ENCODE peak calls at places on chromosomes 7 and 10, in nine cellular contexts. M is EH; H is GM10248; T is ureter; U is astrocyte of the hippocampus; Q is CD8-positive, alpha-beta memory T cell; N is astrocyte of the spinal cord; Z is A172; O is AG04449. I is an unnamed sample.

GRCh38 chr10:458466-458865 is 231.0 kb downstream of the DIP2C start:
- DNase-seq in U (no peak), T (no peak), H (no peak), O (no peak), Q (no peak), N (no peak), M (no peak), Z (no peak), I (no peak)

GRCh38 chr10:519055-519715 is 170.3 kb downstream of the DIP2C start:
- DNase-seq in Q (no peak), N (no peak), M (no peak), U (no peak), O (no peak), T (no peak), H (no peak), Z (no peak), I (no peak)

GRCh38 chr10:60350400-60350799 is 39.3 kb downstream of the ANK3 start:
- DNase-seq in Z (no peak), O (no peak), H (no peak), N (peak; percentile 45), Q (no peak), T (no peak), U (no peak), M (peak; percentile 7), I (no peak)

GRCh38 chr7:155597753-155598140 is 46.7 kb upstream of the RBM33 start:
- DNase-seq in O (no peak), U (no peak), H (no peak), Z (no peak), M (no peak), N (no peak), Q (no peak), T (no peak), I (no peak)

GRCh38 chr7:40793132-40793531 is 658.3 kb downstream of the SUGCT start:
- DNase-seq in N (peak; percentile 63), H (no peak), M (peak; percentile 71), Z (peak; percentile 45), U (peak; percentile 69), Q (no peak), T (no peak), O (peak; percentile 37), I (no peak)

GRCh38 chr10:72084094-72084459 is 4.3 kb downstream of the SPOCK2 start:
- DNase-seq in O (no peak), H (no peak), N (no peak), M (no peak), Z (no peak), T (no peak), Q (peak; percentile 53), U (no peak), I (no peak)

GRCh38 chr7:1123721-1124120 is 35.8 kb downstream of the GPER1 start:
- DNase-seq in T (peak; percentile 78), Z (no peak), O (no peak), U (peak; percentile 91), H (no peak), M (peak; percentile 69), N (peak; percentile 82), Q (no peak), I (peak; percentile 66)

GRCh38 chr7:34361663-34362250 is 296.3 kb upstream of the NPSR1 start:
- DNase-seq in Q (no peak), T (no peak), H (no peak), M (peak; percentile 18), N (peak; percentile 22), O (no peak), U (peak; percentile 44), Z (no peak), I (no peak)

GRCh38 chr7:22480523-22481075 is 19.4 kb downstream of the STEAP1B start:
- DNase-seq in H (no peak), Z (no peak), Q (no peak), M (no peak), U (no peak), O (no peak), T (no peak), N (no peak), I (no peak)

GRCh38 chr7:139246905-139247304 is 15.9 kb downstream of the UBN2 start:
- DNase-seq in Z (peak; percentile 9), N (peak; percentile 43), Q (no peak), M (peak; percentile 76), T (no peak), H (no peak), O (no peak), U (peak; percentile 5), I (no peak)

GRCh38 chr7:30549933-30550493 is 44.7 kb upstream of the GARS1 start:
- DNase-seq in O (no peak), N (no peak), Z (peak; percentile 56), Q (no peak), H (no peak), M (no peak), U (no peak), T (no peak), I (no peak)

GRCh38 chr7:3880221-3880935 is 579.3 kb downstream of the SDK1 start:
- DNase-seq in M (no peak), Q (no peak), Z (no peak), H (no peak), U (peak; percentile 16), N (no peak), T (no peak), O (no peak), I (no peak)

GRCh38 chr10:31457858-31458257 is 138.8 kb downstream of the ZEB1 start:
- DNase-seq in Q (no peak), T (no peak), O (no peak), Z (no peak), N (no peak), U (no peak), H (no peak), M (peak; percentile 38), I (no peak)

GRCh38 chr7:100127866-100128601 is 1.3 kb downstream of the MBLAC1 start:
- DNase-seq in H (peak; percentile 33), M (peak; percentile 30), Q (peak; percentile 9), Z (no peak), N (no peak), O (no peak), T (no peak), U (peak; percentile 44), I (peak; percentile 26)

GRCh38 chr7:2116903-2117680 is 115.7 kb downstream of the MAD1L1 start:
- DNase-seq in N (peak; percentile 44), Q (no peak), M (peak; percentile 37), T (no peak), O (no peak), Z (peak; percentile 42), U (peak; percentile 76), H (no peak), I (no peak)

GRCh38 chr7:121510858-121511482 is 114.9 kb upstream of the FAM3C start:
- DNase-seq in O (no peak), M (no peak), N (no peak), Z (no peak), U (no peak), T (no peak), H (no peak), Q (no peak), I (no peak)

GRCh38 chr10:131082991-131083465 is 228.5 kb downstream of the TCERG1L start:
- DNase-seq in Q (no peak), T (no peak), H (no peak), U (no peak), N (no peak), O (no peak), Z (no peak), M (no peak), I (no peak)

GRCh38 chr7:31957090-31957720 is 113.0 kb downstream of the PDE1C start:
- DNase-seq in T (no peak), Z (peak; percentile 81), Q (no peak), O (no peak), U (peak; percentile 27), N (peak; percentile 36), M (peak; percentile 77), H (no peak), I (no peak)

GRCh38 chr7:107697246-107698044 is 36.8 kb downstream of the SLC26A4 start:
- DNase-seq in U (no peak), N (no peak), M (no peak), Z (no peak), O (no peak), T (no peak), H (no peak), Q (no peak), I (no peak)

GRCh38 chr7:117963278-117964184 is 90.3 kb upstream of the CTTNBP2 start:
- DNase-seq in U (no peak), Q (no peak), T (no peak), N (no peak), Z (no peak), H (no peak), O (no peak), M (no peak), I (no peak)

GRCh38 chr10:99667108-99667751 is 7.9 kb downstream of the ENTPD7 start:
- DNase-seq in Z (peak; percentile 91), M (peak; percentile 92), Q (no peak), O (no peak), T (no peak), N (peak; percentile 77), U (peak; percentile 88), H (no peak), I (no peak)

GRCh38 chr10:61458031-61458430 is 4.8 kb upstream of the TMEM26 start:
- DNase-seq in T (no peak), Q (no peak), N (no peak), M (no peak), O (no peak), U (no peak), Z (no peak), H (no peak), I (no peak)

GRCh38 chr10:4020651-4021050 is 235.6 kb upstream of the KLF6 start:
- DNase-seq in H (no peak), T (no peak), Q (no peak), O (no peak), N (no peak), M (no peak), U (no peak), Z (no peak), I (no peak)

GRCh38 chr7:157253850-157254249 is 83.0 kb upstream of the DNAJB6 start:
- DNase-seq in M (no peak), H (no peak), N (no peak), Z (no peak), O (no peak), T (peak; percentile 81), Q (no peak), U (no peak), I (no peak)

GRCh38 chr7:74483402-74484336 is 30.0 kb downstream of the GTF2IRD1 start:
- DNase-seq in H (no peak), Q (no peak), M (peak; percentile 92), U (peak; percentile 93), O (peak; percentile 40), T (no peak), Z (peak; percentile 69), N (peak; percentile 64), I (no peak)

GRCh38 chr7:159092701-159093121 is 52.0 kb downstream of the VIPR2 start:
- DNase-seq in H (no peak), Z (no peak), T (peak; percentile 34), Q (no peak), N (no peak), U (no peak), O (no peak), M (no peak), I (no peak)

GRCh38 chr10:93695720-93696119 is 6.7 kb downstream of the FRA10AC1 start:
- DNase-seq in Q (no peak), N (no peak), Z (no peak), H (no peak), T (no peak), U (no peak), M (no peak), O (no peak), I (no peak)

GRCh38 chr7:1883031-1883761 is 213.1 kb downstream of the ELFN1 start:
- DNase-seq in O (peak; percentile 53), Q (no peak), H (no peak), M (peak; percentile 98), N (peak; percentile 71), T (no peak), U (peak; percentile 90), Z (peak; percentile 98), I (no peak)

GRCh38 chr7:28168393-28169158 is 12.0 kb downstream of the JAZF1 start:
- DNase-seq in U (no peak), O (no peak), Q (no peak), Z (no peak), N (no peak), T (no peak), H (no peak), M (no peak), I (no peak)

GRCh38 chr7:30321992-30322637 is 37.7 kb downstream of the ZNRF2 start:
- DNase-seq in H (peak; percentile 34), M (peak; percentile 57), Q (no peak), Z (peak; percentile 58), N (no peak), T (no peak), U (no peak), O (no peak), I (no peak)

GRCh38 chr7:156123362-156123761 is 311.1 kb upstream of the SHH start:
- DNase-seq in Q (no peak), O (no peak), Z (no peak), H (no peak), N (no peak), T (no peak), U (no peak), M (no peak), I (no peak)

I was measured in neural crest cell.